ENCODE peak calls at places on chromosomes 4 and X, in six cellular contexts. E, K, M, U, B and R are unnamed samples.

GRCh38 chrX:39449352-39449751 is 648.1 kb downstream of the MID1IP1 start:
- DNase-seq in E (no peak), M (no peak), B (no peak), U (no peak), K (no peak), R (no peak)

GRCh38 chr4:23889368-23889767 is 479 bp downstream of the PPARGC1A start:
- DNase-seq in M (no peak), K (no peak), E (no peak), U (no peak), B (no peak), R (no peak)

GRCh38 chr4:137519406-137519805 is 12.9 kb downstream of the PCDH18 start:
- DNase-seq in U (no peak), B (peak; percentile 67), M (peak; percentile 74), K (peak; percentile 83), E (no peak), R (no peak)

GRCh38 chrX:123846598-123847038 is 13.2 kb upstream of the XIAP start:
- DNase-seq in E (no peak), B (peak; percentile 74), M (peak; percentile 39), U (peak; percentile 60), K (peak; percentile 41), R (no peak)

GRCh38 chr4:186587416-186588018 is 32.1 kb upstream of the MTNR1A start:
- DNase-seq in M (peak; percentile 81), B (peak; percentile 76), E (peak; percentile 70), K (peak; percentile 65), U (no peak), R (peak; percentile 57)

GRCh38 chrX:15664487-15665444 is at the start of gene CLTRN:
- DNase-seq in K (no peak), M (no peak), E (no peak), U (no peak), B (no peak), R (no peak)

GRCh38 chrX:106415276-106415895 is 196.4 kb upstream of the RADX start:
- DNase-seq in B (peak; percentile 18), K (peak; percentile 13), U (no peak), E (no peak), M (peak; percentile 38), R (no peak)

GRCh38 chrX:937391-937790 is 275.1 kb downstream of the CRLF2 start:
- DNase-seq in K (no peak), B (no peak), E (no peak), U (no peak), M (no peak), R (no peak)

GRCh38 chr4:161936625-161937133 is 227.1 kb downstream of the FSTL5 start:
- DNase-seq in M (peak; percentile 51), U (peak; percentile 95), B (peak; percentile 50), K (peak; percentile 80), E (no peak), R (no peak)

GRCh38 chr4:31081375-31081774 is 361.2 kb downstream of the PCDH7 start:
- DNase-seq in K (peak; percentile 72), E (no peak), B (peak; percentile 54), M (peak; percentile 76), U (peak; percentile 74), R (no peak)

GRCh38 chr4:74157116-74157742 is 689 bp upstream of the MTHFD2L start:
- DNase-seq in U (no peak), K (peak; percentile 65), M (peak; percentile 67), B (peak; percentile 65), E (no peak), R (no peak)

GRCh38 chr4:3799496-3799895 is 33.3 kb downstream of the ADRA2C start:
- DNase-seq in U (no peak), E (no peak), M (no peak), K (no peak), B (no peak), R (no peak)

GRCh38 chrX:49212861-49213260 is 12.9 kb upstream of the SYP start:
- DNase-seq in K (no peak), E (no peak), M (no peak), U (no peak), B (no peak), R (no peak)

GRCh38 chr4:6894528-6895498 is 14.8 kb upstream of the TBC1D14 start:
- DNase-seq in M (no peak), B (no peak), K (no peak), U (no peak), E (no peak), R (no peak)

GRCh38 chr4:26410385-26411293 is 79.6 kb downstream of the CCKAR start:
- DNase-seq in E (no peak), U (peak; percentile 15), K (peak; percentile 63), B (peak; percentile 73), M (peak; percentile 78), R (no peak)

GRCh38 chrX:113929004-113929403 is 654.9 kb upstream of the HTR2C start:
- DNase-seq in E (no peak), U (no peak), B (peak; percentile 74), K (peak; percentile 10), M (peak; percentile 55), R (no peak)

GRCh38 chrX:39759526-39760224 is 338.1 kb downstream of the BCOR start:
- DNase-seq in E (no peak), K (peak; percentile 78), M (peak; percentile 67), B (peak; percentile 66), U (no peak), R (no peak)

GRCh38 chr4:104625706-104626105 is 131.0 kb upstream of the CXXC4 start:
- DNase-seq in E (no peak), B (no peak), K (no peak), M (no peak), U (no peak), R (no peak)

GRCh38 chrX:153935326-153935851 is 552 bp upstream of the NAA10 start:
- DNase-seq in K (no peak), B (no peak), M (no peak), E (peak; percentile 68), U (no peak), R (no peak)

GRCh38 chr4:577499-578450 is 1.7 kb upstream of the TMEM271 start:
- DNase-seq in U (no peak), M (no peak), E (no peak), B (peak; percentile 42), K (no peak), R (no peak)
- H3K4me3 ChIP-seq in U (no peak overlapping the region), M (no peak overlapping the region), E (peak overlapping the region; percentile 42), B (no peak overlapping the region), K (no peak overlapping the region), R (no peak overlapping the region)

GRCh38 chr4:151486166-151486565 is 77.2 kb downstream of the FHIP1A start:
- DNase-seq in U (peak; percentile 74), E (no peak), M (peak; percentile 8), K (peak; percentile 36), B (peak; percentile 3), R (no peak)
- H3K4me3 ChIP-seq in U (no peak overlapping the region), E (no peak overlapping the region), M (no peak overlapping the region), K (no peak overlapping the region), B (no peak overlapping the region), R (no peak overlapping the region)

DNA sequence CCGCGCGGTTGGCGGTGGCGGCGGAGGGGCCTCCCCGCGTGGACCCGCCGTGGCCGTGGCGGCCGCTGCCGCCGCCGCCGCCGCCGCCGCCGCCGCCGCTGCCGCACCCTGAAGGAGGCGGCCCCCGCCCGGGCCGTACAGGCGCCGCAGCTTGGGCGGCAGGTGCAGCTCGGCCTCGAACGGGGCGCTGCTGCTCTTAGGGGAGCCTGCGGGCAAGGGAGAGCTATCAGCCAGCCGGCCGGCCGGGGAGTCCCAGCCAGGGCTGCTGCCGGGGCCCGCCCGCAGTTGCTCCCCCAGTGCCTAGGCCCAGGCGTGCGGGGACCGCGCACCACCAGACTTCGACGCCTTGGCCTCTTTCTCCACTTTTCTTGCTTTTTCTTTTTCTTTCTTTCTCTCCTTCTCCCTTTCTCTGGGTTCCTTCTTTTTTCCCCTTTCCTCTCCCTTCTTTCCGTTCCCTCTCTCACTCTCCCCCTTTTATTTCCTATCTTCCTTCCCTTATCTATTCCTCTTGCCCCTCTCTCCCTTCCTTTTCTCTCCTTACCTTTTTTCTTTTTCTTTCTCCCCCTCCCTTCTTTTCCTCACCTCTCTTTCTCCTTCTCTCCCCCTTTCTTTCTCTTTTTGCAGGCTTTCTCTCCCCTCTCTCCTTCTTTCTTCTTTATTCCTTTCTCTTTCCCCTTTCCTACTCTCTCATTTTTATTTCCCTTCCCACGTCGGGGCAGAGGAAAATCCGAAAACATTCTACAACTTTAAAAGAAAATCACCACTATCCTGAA is 2.0 kb downstream of the ARX start:
- DNase-seq in B (no peak), E (no peak), M (no peak), K (no peak), U (no peak), R (no peak)
- H3K4me3 ChIP-seq in B (no peak overlapping the region), E (no peak overlapping the region), M (no peak overlapping the region), K (no peak overlapping the region), U (no peak overlapping the region), R (no peak overlapping the region)

DNA sequence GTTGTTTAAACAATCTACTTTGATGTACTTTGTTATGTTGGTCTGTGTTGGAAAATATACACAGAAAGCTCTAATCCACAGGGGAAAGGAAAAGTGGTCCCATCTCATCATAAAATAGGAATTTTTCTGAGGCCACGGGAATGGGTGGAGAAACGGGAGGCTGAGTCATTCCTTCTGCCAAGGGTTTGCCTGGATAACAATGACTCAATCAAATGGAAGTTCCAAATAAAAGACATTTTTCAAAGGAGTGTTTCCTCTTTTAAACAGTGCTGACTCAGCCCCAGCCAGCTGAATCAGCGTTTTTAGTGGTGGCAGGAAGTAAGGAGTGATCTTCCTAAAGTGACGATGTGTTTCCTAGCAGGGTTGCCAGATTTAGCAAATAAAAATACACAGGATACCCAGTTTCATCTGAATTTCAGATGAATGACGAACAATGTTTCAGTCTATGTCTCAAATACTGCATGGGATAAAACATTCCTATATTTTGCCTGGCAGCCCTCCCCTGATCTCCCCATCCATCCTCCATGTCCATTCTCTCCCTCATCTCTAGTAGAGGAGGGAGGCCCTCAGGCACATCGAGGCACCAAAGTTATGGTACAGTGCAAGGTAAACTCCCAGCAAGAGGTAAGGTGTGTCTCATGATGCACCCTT is 345.4 kb upstream of the GATB start:
- DNase-seq in B (peak; percentile 95), E (peak; percentile 82), M (peak; percentile 95), U (peak; percentile 94), K (peak; percentile 97), R (no peak)
- H3K4me3 ChIP-seq in B (no peak overlapping the region), E (no peak overlapping the region), M (no peak overlapping the region), U (no peak overlapping the region), K (no peak overlapping the region), R (no peak overlapping the region)